ENCODE peak calls at places on chromosomes 2 and 18, in four cellular contexts. W is NCI-H748 treated with DMSO at 0.1 percent for 48 hours; H is HEK293T; Q is activated T-cell treated with anti-CD3 and anti-CD28 coated beads, Interleukin-2, amount 50 U/mL, for 48 hours. B is an unnamed sample.

GRCh38 chr2:193518061-193518817 is 1323.5 kb upstream of the TMEFF2 start:
- DNase-seq in Q (no peak), W (no peak), H (no peak), B (no peak)

GRCh38 chr2:166147883-166148282 is 20.1 kb upstream of the SCN1A start:
- DNase-seq in Q (no peak), H (no peak), W (no peak), B (no peak)

GRCh38 chr18:68438983-68439382 is 275.9 kb downstream of the TMX3 start:
- DNase-seq in Q (no peak), W (no peak), H (no peak), B (no peak)

GRCh38 chr2:128732976-128733431 is 414.3 kb upstream of the HS6ST1 start:
- DNase-seq in Q (no peak), H (no peak), W (no peak), B (no peak)

GRCh38 chr18:11368020-11368419 is 218.7 kb upstream of the PIEZO2 start:
- DNase-seq in Q (no peak), W (no peak), H (no peak), B (no peak)

GRCh38 chr18:45638544-45638943 is 23.3 kb downstream of the SLC14A2 start:
- DNase-seq in H (no peak), Q (no peak), W (no peak), B (no peak)

GRCh38 chr2:164841719-164842623 is at the start of gene COBLL1:
- DNase-seq in Q (peak), W (peak), H (peak), B (peak)

GRCh38 chr2:167944825-167945659 is 302.4 kb downstream of the STK39 start:
- DNase-seq in Q (no peak), W (no peak), H (no peak), B (no peak)

GRCh38 chr18:79896746-79897145 is 54.7 kb downstream of the SLC66A2 start:
- DNase-seq in Q (no peak), W (no peak), H (no peak), B (no peak)

GRCh38 chr18:8657873-8658521 is 47.4 kb upstream of the MTCL1 start:
- DNase-seq in W (no peak), H (no peak), Q (no peak), B (no peak)

GRCh38 chr2:56326346-56326741 is 142.6 kb downstream of the CCDC85A start:
- DNase-seq in W (no peak), H (no peak), Q (no peak), B (no peak)

GRCh38 chr2:24910245-24910644 is 9.8 kb downstream of the ADCY3 start:
- DNase-seq in W (no peak), Q (no peak), H (no peak), B (no peak)

GRCh38 chr2:11056614-11057013 is 98.7 kb upstream of the SLC66A3 start:
- DNase-seq in W (no peak), Q (no peak), H (no peak), B (no peak)

GRCh38 chr2:715847-716573 is 38.8 kb upstream of the TMEM18 start:
- DNase-seq in W (peak), Q (no peak), H (peak), B (no peak)

GRCh38 chr2:11344956-11345671 is 678 bp upstream of the ROCK2 start:
- DNase-seq in H (no peak), W (no peak), Q (no peak), B (peak)

GRCh38 chr18:75088021-75088506 is 120.9 kb downstream of the PTGR3 start:
- DNase-seq in H (no peak), Q (no peak), W (no peak), B (no peak)

GRCh38 chr2:217604527-217605279 is 398.1 kb downstream of the TNS1 start:
- DNase-seq in Q (no peak), H (no peak), W (peak), B (no peak)

GRCh38 chr2:33320573-33320972 is 155.9 kb upstream of the RASGRP3 start:
- DNase-seq in H (no peak), Q (no peak), W (no peak), B (no peak)

GRCh38 chr2:43100883-43101662 is 125.3 kb downstream of the ZFP36L2 start:
- DNase-seq in H (no peak), W (no peak), Q (no peak), B (peak)

GRCh38 chr2:150466770-150467640 is 20.5 kb downstream of the RND3 start:
- DNase-seq in Q (no peak), H (no peak), W (no peak), B (no peak)

GRCh38 chr18:25737710-25738251 is 352.6 kb downstream of the SS18 start:
- DNase-seq in H (no peak), Q (no peak), W (no peak), B (no peak)

GRCh38 chr2:196176142-196176738 is 4.9 kb upstream of the STK17B start:
- DNase-seq in H (no peak), W (no peak), Q (peak), B (peak)

GRCh38 chr18:48790226-48790863 is 160.4 kb downstream of the SMAD7 start:
- DNase-seq in Q (no peak), W (no peak), H (no peak), B (peak)